ENCODE peak calls at places on chromosomes 4 and X, in six cellular contexts. One of them, this sample, is unnamed.

GRCh38 chrX:71618303-71618721 is at the start of gene CXCR3:
- DNase-seq in left ventricle myocardium inferior: peak; percentile 37
- DNase-seq in NCI-H146: no peak
- DNase-seq in CD8-positive, alpha-beta memory T cell: peak; percentile 43
- DNase-seq in fibroblast of the aortic adventitia: no peak
- DNase-seq in lung: peak; percentile 38
- DNase-seq in this sample: no peak

GRCh38 chrX:2546496-2546895 is 45.7 kb upstream of the DHRSX start:
- DNase-seq in NCI-H146: no peak
- DNase-seq in CD8-positive, alpha-beta memory T cell: no peak
- DNase-seq in fibroblast of the aortic adventitia: no peak
- DNase-seq in lung: no peak
- DNase-seq in left ventricle myocardium inferior: no peak
- DNase-seq in this sample: no peak

GRCh38 chr4:6200011-6200921 is at the start of gene JAKMIP1:
- DNase-seq in fibroblast of the aortic adventitia: peak; percentile 26
- DNase-seq in NCI-H146: peak; percentile 77
- DNase-seq in lung: peak; percentile 80
- DNase-seq in CD8-positive, alpha-beta memory T cell: peak; percentile 92
- DNase-seq in left ventricle myocardium inferior: peak; percentile 64
- DNase-seq in this sample: no peak

GRCh38 chrX:40176256-40176978 is 78.7 kb upstream of the BCOR start:
- DNase-seq in lung: peak; percentile 69
- DNase-seq in left ventricle myocardium inferior: peak; percentile 76
- DNase-seq in fibroblast of the aortic adventitia: no peak
- DNase-seq in NCI-H146: peak; percentile 59
- DNase-seq in CD8-positive, alpha-beta memory T cell: peak; percentile 68
- DNase-seq in this sample: peak; percentile 88

GRCh38 chr4:120052840-120053239 is 13.8 kb downstream of the MAD2L1 start:
- DNase-seq in fibroblast of the aortic adventitia: peak; percentile 96
- DNase-seq in NCI-H146: no peak
- DNase-seq in lung: peak; percentile 41
- DNase-seq in left ventricle myocardium inferior: no peak
- DNase-seq in CD8-positive, alpha-beta memory T cell: no peak
- DNase-seq in this sample: peak; percentile 68

GRCh38 chr4:88880501-88881226 is 176.3 kb downstream of the FAM13A start:
- DNase-seq in left ventricle myocardium inferior: no peak
- DNase-seq in CD8-positive, alpha-beta memory T cell: no peak
- DNase-seq in lung: no peak
- DNase-seq in fibroblast of the aortic adventitia: no peak
- DNase-seq in NCI-H146: peak; percentile 60
- DNase-seq in this sample: no peak

GRCh38 chrX:66163849-66164401 is at the start of gene HEPH:
- DNase-seq in left ventricle myocardium inferior: no peak
- DNase-seq in NCI-H146: no peak
- DNase-seq in lung: no peak
- DNase-seq in CD8-positive, alpha-beta memory T cell: no peak
- DNase-seq in fibroblast of the aortic adventitia: peak; percentile 83
- DNase-seq in this sample: no peak

GRCh38 chr4:6104541-6105130 is 86.4 kb upstream of the C4orf50 start:
- DNase-seq in left ventricle myocardium inferior: no peak
- DNase-seq in NCI-H146: no peak
- DNase-seq in fibroblast of the aortic adventitia: no peak
- DNase-seq in CD8-positive, alpha-beta memory T cell: no peak
- DNase-seq in lung: no peak
- DNase-seq in this sample: no peak

GRCh38 chr4:152255437-152255836 is 280.5 kb downstream of the FBXW7 start:
- DNase-seq in NCI-H146: peak; percentile 46
- DNase-seq in left ventricle myocardium inferior: no peak
- DNase-seq in lung: no peak
- DNase-seq in CD8-positive, alpha-beta memory T cell: peak; percentile 29
- DNase-seq in fibroblast of the aortic adventitia: no peak
- DNase-seq in this sample: no peak

GRCh38 chrX:2631743-2632532 is 59.2 kb upstream of the CD99 start:
- DNase-seq in left ventricle myocardium inferior: no peak
- DNase-seq in lung: no peak
- DNase-seq in fibroblast of the aortic adventitia: no peak
- DNase-seq in NCI-H146: no peak
- DNase-seq in CD8-positive, alpha-beta memory T cell: no peak
- DNase-seq in this sample: no peak

GRCh38 chr4:132934901-132935300 is 214.2 kb upstream of the PCDH10 start:
- DNase-seq in fibroblast of the aortic adventitia: no peak
- DNase-seq in lung: no peak
- DNase-seq in left ventricle myocardium inferior: no peak
- DNase-seq in NCI-H146: no peak
- DNase-seq in CD8-positive, alpha-beta memory T cell: no peak
- DNase-seq in this sample: no peak

GRCh38 chr4:3744232-3744631 is 22.0 kb upstream of the ADRA2C start:
- DNase-seq in NCI-H146: no peak
- DNase-seq in CD8-positive, alpha-beta memory T cell: no peak
- DNase-seq in left ventricle myocardium inferior: no peak
- DNase-seq in lung: no peak
- DNase-seq in fibroblast of the aortic adventitia: no peak
- DNase-seq in this sample: peak; percentile 28

GRCh38 chrX:35251229-35251628 is 308.6 kb downstream of the FAM47B start:
- DNase-seq in NCI-H146: no peak
- DNase-seq in fibroblast of the aortic adventitia: no peak
- DNase-seq in CD8-positive, alpha-beta memory T cell: no peak
- DNase-seq in left ventricle myocardium inferior: no peak
- DNase-seq in lung: no peak
- DNase-seq in this sample: peak; percentile 0

GRCh38 chr4:89753601-89754066 is 83.3 kb downstream of the SNCA start:
- DNase-seq in fibroblast of the aortic adventitia: peak; percentile 95
- DNase-seq in CD8-positive, alpha-beta memory T cell: no peak
- DNase-seq in left ventricle myocardium inferior: no peak
- DNase-seq in lung: no peak
- DNase-seq in NCI-H146: no peak
- DNase-seq in this sample: no peak

GRCh38 chr4:26088433-26088928 is 174.5 kb downstream of the SMIM20 start:
- DNase-seq in fibroblast of the aortic adventitia: peak; percentile 87
- DNase-seq in CD8-positive, alpha-beta memory T cell: no peak
- DNase-seq in lung: no peak
- DNase-seq in left ventricle myocardium inferior: no peak
- DNase-seq in NCI-H146: no peak
- DNase-seq in this sample: no peak

GRCh38 chrX:39261446-39262147 is 460.3 kb downstream of the MID1IP1 start:
- DNase-seq in fibroblast of the aortic adventitia: peak; percentile 19
- DNase-seq in NCI-H146: peak; percentile 53
- DNase-seq in CD8-positive, alpha-beta memory T cell: no peak
- DNase-seq in lung: no peak
- DNase-seq in left ventricle myocardium inferior: no peak
- DNase-seq in this sample: no peak

GRCh38 chr4:134546279-134546678 is 344.7 kb upstream of the PABPC4L start:
- DNase-seq in fibroblast of the aortic adventitia: no peak
- DNase-seq in left ventricle myocardium inferior: no peak
- DNase-seq in CD8-positive, alpha-beta memory T cell: no peak
- DNase-seq in NCI-H146: no peak
- DNase-seq in lung: no peak
- DNase-seq in this sample: peak; percentile 56

GRCh38 chr4:59258002-59258401 is 1942.1 kb upstream of the ADGRL3 start:
- DNase-seq in fibroblast of the aortic adventitia: no peak
- DNase-seq in left ventricle myocardium inferior: no peak
- DNase-seq in lung: no peak
- DNase-seq in CD8-positive, alpha-beta memory T cell: no peak
- DNase-seq in NCI-H146: no peak
- DNase-seq in this sample: no peak

GRCh38 chr4:184805462-184806245 is 20.1 kb downstream of the ACSL1 start:
- DNase-seq in lung: peak; percentile 83
- DNase-seq in CD8-positive, alpha-beta memory T cell: no peak
- DNase-seq in left ventricle myocardium inferior: peak; percentile 84
- DNase-seq in NCI-H146: no peak
- DNase-seq in fibroblast of the aortic adventitia: no peak
- DNase-seq in this sample: peak; percentile 90

GRCh38 chr4:498328-498919 is 532 bp downstream of the ZNF721 start:
- DNase-seq in NCI-H146: no peak
- DNase-seq in lung: no peak
- DNase-seq in CD8-positive, alpha-beta memory T cell: peak; percentile 3
- DNase-seq in fibroblast of the aortic adventitia: no peak
- DNase-seq in left ventricle myocardium inferior: no peak
- DNase-seq in this sample: no peak

GRCh38 chr4:73650255-73650654 is 30.0 kb upstream of the RASSF6 start:
- DNase-seq in left ventricle myocardium inferior: no peak
- DNase-seq in NCI-H146: no peak
- DNase-seq in lung: no peak
- DNase-seq in CD8-positive, alpha-beta memory T cell: no peak
- DNase-seq in fibroblast of the aortic adventitia: no peak
- DNase-seq in this sample: no peak

GRCh38 chrX:13373027-13373806 is 53.4 kb upstream of the ATXN3L start:
- DNase-seq in fibroblast of the aortic adventitia: peak; percentile 59
- DNase-seq in NCI-H146: peak; percentile 3
- DNase-seq in lung: no peak
- DNase-seq in left ventricle myocardium inferior: no peak
- DNase-seq in CD8-positive, alpha-beta memory T cell: no peak
- DNase-seq in this sample: no peak

GRCh38 chrX:13283968-13284914 is 35.6 kb downstream of the ATXN3L start:
- DNase-seq in NCI-H146: peak; percentile 80
- DNase-seq in fibroblast of the aortic adventitia: peak; percentile 86
- DNase-seq in CD8-positive, alpha-beta memory T cell: no peak
- DNase-seq in lung: no peak
- DNase-seq in left ventricle myocardium inferior: no peak
- DNase-seq in this sample: no peak

GRCh38 chrX:129188223-129188622 is 335.1 kb downstream of the SMARCA1 start:
- DNase-seq in left ventricle myocardium inferior: no peak
- DNase-seq in CD8-positive, alpha-beta memory T cell: no peak
- DNase-seq in fibroblast of the aortic adventitia: no peak
- DNase-seq in NCI-H146: no peak
- DNase-seq in lung: no peak
- DNase-seq in this sample: no peak

GRCh38 chr4:38601244-38601915 is 62.6 kb upstream of the KLF3 start:
- DNase-seq in lung: peak; percentile 48
- DNase-seq in fibroblast of the aortic adventitia: peak; percentile 49
- DNase-seq in left ventricle myocardium inferior: no peak
- DNase-seq in NCI-H146: no peak
- DNase-seq in CD8-positive, alpha-beta memory T cell: no peak
- DNase-seq in this sample: no peak

GRCh38 chrX:68304602-68305001 is 128.7 kb downstream of the OPHN1 start:
- DNase-seq in CD8-positive, alpha-beta memory T cell: no peak
- DNase-seq in left ventricle myocardium inferior: no peak
- DNase-seq in lung: no peak
- DNase-seq in fibroblast of the aortic adventitia: no peak
- DNase-seq in NCI-H146: no peak
- DNase-seq in this sample: no peak

GRCh38 chr4:123365412-123365811 is 31.2 kb upstream of the SPRY1 start:
- DNase-seq in fibroblast of the aortic adventitia: no peak
- DNase-seq in lung: no peak
- DNase-seq in left ventricle myocardium inferior: no peak
- DNase-seq in NCI-H146: no peak
- DNase-seq in CD8-positive, alpha-beta memory T cell: no peak
- DNase-seq in this sample: no peak

GRCh38 chrX:24647257-24648058 is at the start of gene PCYT1B:
- DNase-seq in fibroblast of the aortic adventitia: peak; percentile 47
- DNase-seq in left ventricle myocardium inferior: peak; percentile 35
- DNase-seq in NCI-H146: peak; percentile 90
- DNase-seq in lung: peak; percentile 54
- DNase-seq in CD8-positive, alpha-beta memory T cell: peak; percentile 30
- DNase-seq in this sample: peak; percentile 81

GRCh38 chr4:110075891-110076290 is 122.5 kb downstream of the ELOVL6 start:
- DNase-seq in fibroblast of the aortic adventitia: no peak
- DNase-seq in CD8-positive, alpha-beta memory T cell: no peak
- DNase-seq in left ventricle myocardium inferior: no peak
- DNase-seq in NCI-H146: no peak
- DNase-seq in lung: no peak
- DNase-seq in this sample: no peak

GRCh38 chr4:105291920-105292319 is 145.2 kb downstream of the TET2 start:
- DNase-seq in NCI-H146: no peak
- DNase-seq in lung: no peak
- DNase-seq in CD8-positive, alpha-beta memory T cell: no peak
- DNase-seq in left ventricle myocardium inferior: no peak
- DNase-seq in fibroblast of the aortic adventitia: no peak
- DNase-seq in this sample: no peak